ENCODE peak calls at places on chromosomes 7 and 10, in five cellular contexts. One of them, this sample, is unnamed.
A peak's percentile ranks its signal among the peaks of the same experiment; 100 is the strongest.

GRCh38 chr7:99006739-99007424 is 128.6 kb downstream of the TRRAP start:
- DNase-seq in SK-N-SH: no peak
- DNase-seq in HepG2: no peak
- DNase-seq in GM12878: no peak
- DNase-seq in K562: no peak
- DNase-seq in this sample: no peak

GRCh38 chr10:129758180-129758579 is 205.9 kb downstream of the EBF3 start:
- DNase-seq in SK-N-SH: no peak
- DNase-seq in HepG2: no peak
- DNase-seq in GM12878: no peak
- DNase-seq in K562: no peak
- DNase-seq in this sample: no peak

GRCh38 chr10:2985729-2986232 is 81.6 kb upstream of the PFKP start:
- DNase-seq in SK-N-SH: no peak
- DNase-seq in HepG2: no peak
- DNase-seq in GM12878: no peak
- DNase-seq in K562: peak; percentile 35
- DNase-seq in this sample: peak; percentile 66

GRCh38 chr7:95863-96260 is 96.5 kb upstream of the FAM20C start:
- DNase-seq in SK-N-SH: no peak
- DNase-seq in HepG2: no peak
- DNase-seq in GM12878: no peak
- DNase-seq in K562: no peak
- DNase-seq in this sample: no peak

GRCh38 chr10:129531969-129532660 is 65.1 kb downstream of the MGMT start:
- DNase-seq in SK-N-SH: no peak
- DNase-seq in HepG2: no peak
- DNase-seq in GM12878: no peak
- DNase-seq in K562: no peak
- DNase-seq in this sample: no peak

GRCh38 chr10:12501324-12501723 is 152.0 kb downstream of the CAMK1D start:
- DNase-seq in SK-N-SH: no peak
- DNase-seq in HepG2: peak; percentile 67
- DNase-seq in GM12878: no peak
- DNase-seq in K562: no peak
- DNase-seq in this sample: no peak

GRCh38 chr7:130695840-130696239 is 9.5 kb upstream of the TSGA13 start:
- DNase-seq in SK-N-SH: peak; percentile 44
- DNase-seq in HepG2: peak; percentile 36
- DNase-seq in GM12878: no peak
- DNase-seq in K562: peak; percentile 62
- DNase-seq in this sample: peak; percentile 45

GRCh38 chr10:35079267-35079666 is 10.9 kb downstream of the CUL2 start:
- DNase-seq in SK-N-SH: no peak
- DNase-seq in HepG2: no peak
- DNase-seq in GM12878: no peak
- DNase-seq in K562: no peak
- DNase-seq in this sample: no peak

GRCh38 chr7:11650030-11650429 is 182.0 kb downstream of the THSD7A start:
- DNase-seq in SK-N-SH: no peak
- DNase-seq in HepG2: no peak
- DNase-seq in GM12878: no peak
- DNase-seq in K562: no peak
- DNase-seq in this sample: no peak

GRCh38 chr7:72268090-72268489 is 144.0 kb downstream of the CALN1 start:
- DNase-seq in SK-N-SH: no peak
- DNase-seq in HepG2: no peak
- DNase-seq in GM12878: no peak
- DNase-seq in K562: no peak
- DNase-seq in this sample: no peak

GRCh38 chr10:35546824-35547225 is 58.3 kb upstream of the GJD4 start:
- DNase-seq in SK-N-SH: no peak
- DNase-seq in HepG2: peak; percentile 4
- DNase-seq in GM12878: no peak
- DNase-seq in K562: no peak
- DNase-seq in this sample: peak; percentile 61

GRCh38 chr7:27099224-27099838 is 3.2 kb downstream of the HOXA2 start:
- DNase-seq in SK-N-SH: no peak
- DNase-seq in HepG2: no peak
- DNase-seq in GM12878: no peak
- DNase-seq in K562: no peak
- DNase-seq in this sample: peak; percentile 71

GRCh38 chr7:74707216-74707615 is 49.7 kb downstream of the GTF2I start:
- DNase-seq in SK-N-SH: no peak
- DNase-seq in HepG2: no peak
- DNase-seq in GM12878: no peak
- DNase-seq in K562: no peak
- DNase-seq in this sample: no peak

GRCh38 chr7:50389961-50390360 is 60.2 kb downstream of the FIGNL1 start:
- DNase-seq in SK-N-SH: no peak
- DNase-seq in HepG2: no peak
- DNase-seq in GM12878: no peak
- DNase-seq in K562: no peak
- DNase-seq in this sample: no peak

GRCh38 chr10:114879541-114880158 is 58.1 kb downstream of the FHIP2A start:
- DNase-seq in SK-N-SH: peak; percentile 36
- DNase-seq in HepG2: peak; percentile 17
- DNase-seq in GM12878: peak; percentile 4
- DNase-seq in K562: peak; percentile 47
- DNase-seq in this sample: peak; percentile 16

GRCh38 chr10:104273899-104274575 is 5.1 kb downstream of the GSTO2 start:
- DNase-seq in SK-N-SH: no peak
- DNase-seq in HepG2: no peak
- DNase-seq in GM12878: no peak
- DNase-seq in K562: no peak
- DNase-seq in this sample: no peak

GRCh38 chr10:36725581-36726520 is 399.5 kb upstream of the ANKRD30A start:
- DNase-seq in SK-N-SH: peak; percentile 47
- DNase-seq in HepG2: peak; percentile 12
- DNase-seq in GM12878: no peak
- DNase-seq in K562: peak; percentile 5
- DNase-seq in this sample: peak; percentile 88

GRCh38 chr10:114374141-114374791 is 30.0 kb downstream of the AFAP1L2 start:
- DNase-seq in SK-N-SH: peak; percentile 74
- DNase-seq in HepG2: no peak
- DNase-seq in GM12878: no peak
- DNase-seq in K562: no peak
- DNase-seq in this sample: peak; percentile 17

GRCh38 chr10:49739426-49739825 is 22.7 kb downstream of the OGDHL start:
- DNase-seq in SK-N-SH: no peak
- DNase-seq in HepG2: no peak
- DNase-seq in GM12878: no peak
- DNase-seq in K562: no peak
- DNase-seq in this sample: no peak

GRCh38 chr10:119090968-119091367 is 10.4 kb upstream of the EIF3A start:
- DNase-seq in SK-N-SH: no peak
- DNase-seq in HepG2: no peak
- DNase-seq in GM12878: no peak
- DNase-seq in K562: peak; percentile 78
- DNase-seq in this sample: peak; percentile 68

GRCh38 chr10:116271593-116272496 is 1.2 kb downstream of the GFRA1 start:
- DNase-seq in SK-N-SH: peak; percentile 75
- DNase-seq in HepG2: no peak
- DNase-seq in GM12878: no peak
- DNase-seq in K562: no peak
- DNase-seq in this sample: peak; percentile 4

GRCh38 chr7:3552499-3552898 is 251.4 kb downstream of the SDK1 start:
- DNase-seq in SK-N-SH: no peak
- DNase-seq in HepG2: no peak
- DNase-seq in GM12878: no peak
- DNase-seq in K562: no peak
- DNase-seq in this sample: peak; percentile 6

GRCh38 chr10:119542990-119543813 is 683 bp upstream of the RGS10 start:
- DNase-seq in SK-N-SH: peak; percentile 82
- DNase-seq in HepG2: peak; percentile 39
- DNase-seq in GM12878: no peak
- DNase-seq in K562: peak; percentile 77
- DNase-seq in this sample: peak; percentile 49

GRCh38 chr10:119412831-119413737 is 129.4 kb downstream of the RGS10 start:
- DNase-seq in SK-N-SH: peak; percentile 87
- DNase-seq in HepG2: peak; percentile 34
- DNase-seq in GM12878: no peak
- DNase-seq in K562: no peak
- DNase-seq in this sample: peak; percentile 72

GRCh38 chr7:22952306-22953011 is 61.5 kb downstream of the HYCC1 start:
- DNase-seq in SK-N-SH: no peak
- DNase-seq in HepG2: no peak
- DNase-seq in GM12878: no peak
- DNase-seq in K562: no peak
- DNase-seq in this sample: no peak

GRCh38 chr10:71393841-71394475 is 2.8 kb upstream of the CDH23 start:
- DNase-seq in SK-N-SH: no peak
- DNase-seq in HepG2: no peak
- DNase-seq in GM12878: no peak
- DNase-seq in K562: no peak
- DNase-seq in this sample: no peak

GRCh38 chr10:69517271-69517848 is 55.9 kb downstream of the NEUROG3 start:
- DNase-seq in SK-N-SH: no peak
- DNase-seq in HepG2: no peak
- DNase-seq in GM12878: no peak
- DNase-seq in K562: no peak
- DNase-seq in this sample: no peak

GRCh38 chr10:69516548-69517195 is 56.5 kb downstream of the NEUROG3 start:
- DNase-seq in SK-N-SH: no peak
- DNase-seq in HepG2: no peak
- DNase-seq in GM12878: no peak
- DNase-seq in K562: no peak
- DNase-seq in this sample: no peak

GRCh38 chr10:69512901-69513300 is 60.3 kb downstream of the NEUROG3 start:
- DNase-seq in SK-N-SH: no peak
- DNase-seq in HepG2: no peak
- DNase-seq in GM12878: no peak
- DNase-seq in K562: no peak
- DNase-seq in this sample: no peak

GRCh38 chr10:69513617-69514016 is 59.6 kb downstream of the NEUROG3 start:
- DNase-seq in SK-N-SH: no peak
- DNase-seq in HepG2: no peak
- DNase-seq in GM12878: no peak
- DNase-seq in K562: no peak
- DNase-seq in this sample: no peak

GRCh38 chr10:69515699-69516547 is 57.3 kb downstream of the NEUROG3 start:
- DNase-seq in SK-N-SH: peak; percentile 86
- DNase-seq in HepG2: peak; percentile 47
- DNase-seq in GM12878: peak; percentile 16
- DNase-seq in K562: peak; percentile 82
- DNase-seq in this sample: peak; percentile 55
- TF ChIP-seq MXI1 in SK-N-SH: no peak
- TF ChIP-seq MXI1 in HepG2: no peak
- TF ChIP-seq MXI1 in GM12878: peak; percentile 22
- TF ChIP-seq MXI1 in K562: no peak
- TF ChIP-seq MXI1 in this sample: no peak

GRCh38 chr7:44433255-44434022 is 57.0 kb downstream of the NUDCD3 start:
- DNase-seq in SK-N-SH: no peak
- DNase-seq in HepG2: no peak
- DNase-seq in GM12878: no peak
- DNase-seq in K562: no peak
- DNase-seq in this sample: no peak

GRCh38 chr7:44434201-44434600 is 56.3 kb downstream of the NUDCD3 start:
- DNase-seq in SK-N-SH: no peak
- DNase-seq in HepG2: no peak
- DNase-seq in GM12878: no peak
- DNase-seq in K562: no peak
- DNase-seq in this sample: no peak

GRCh38 chr7:44430054-44430453 is 60.4 kb downstream of the NUDCD3 start:
- DNase-seq in SK-N-SH: no peak
- DNase-seq in HepG2: no peak
- DNase-seq in GM12878: no peak
- DNase-seq in K562: no peak
- DNase-seq in this sample: no peak

GRCh38 chr7:44432381-44432977 is 58.0 kb downstream of the NUDCD3 start:
- DNase-seq in SK-N-SH: no peak
- DNase-seq in HepG2: no peak
- DNase-seq in GM12878: no peak
- DNase-seq in K562: no peak
- DNase-seq in this sample: no peak

GRCh38 chr7:44431091-44431608 is 59.3 kb downstream of the NUDCD3 start:
- DNase-seq in SK-N-SH: peak; percentile 47
- DNase-seq in HepG2: peak; percentile 31
- DNase-seq in GM12878: no peak
- DNase-seq in K562: peak; percentile 30
- DNase-seq in this sample: peak; percentile 28
- TF ChIP-seq MXI1 in SK-N-SH: no peak
- TF ChIP-seq MXI1 in HepG2: no peak
- TF ChIP-seq MXI1 in GM12878: no peak
- TF ChIP-seq MXI1 in K562: no peak
- TF ChIP-seq MXI1 in this sample: no peak

GRCh38 chr10:110918633-110919348 is at the start of gene BBIP1:
- DNase-seq in SK-N-SH: peak; percentile 89
- DNase-seq in HepG2: peak; percentile 99
- DNase-seq in GM12878: peak; percentile 99
- DNase-seq in K562: no peak
- DNase-seq in this sample: peak; percentile 100

GRCh38 chr10:110919349-110919931 is at the start of gene SHOC2:
- DNase-seq in SK-N-SH: peak; percentile 93
- DNase-seq in HepG2: no peak
- DNase-seq in GM12878: no peak
- DNase-seq in K562: peak; percentile 98
- DNase-seq in this sample: no peak

GRCh38 chr10:110919971-110920881 is 822 bp downstream of the SHOC2 start:
- DNase-seq in SK-N-SH: peak; percentile 25
- DNase-seq in HepG2: no peak
- DNase-seq in GM12878: peak; percentile 69
- DNase-seq in K562: peak; percentile 47
- DNase-seq in this sample: peak; percentile 17

GRCh38 chr10:110916554-110917346 is 2.2 kb downstream of the BBIP1 start:
- DNase-seq in SK-N-SH: no peak
- DNase-seq in HepG2: no peak
- DNase-seq in GM12878: no peak
- DNase-seq in K562: no peak
- DNase-seq in this sample: peak; percentile 87

DNA sequence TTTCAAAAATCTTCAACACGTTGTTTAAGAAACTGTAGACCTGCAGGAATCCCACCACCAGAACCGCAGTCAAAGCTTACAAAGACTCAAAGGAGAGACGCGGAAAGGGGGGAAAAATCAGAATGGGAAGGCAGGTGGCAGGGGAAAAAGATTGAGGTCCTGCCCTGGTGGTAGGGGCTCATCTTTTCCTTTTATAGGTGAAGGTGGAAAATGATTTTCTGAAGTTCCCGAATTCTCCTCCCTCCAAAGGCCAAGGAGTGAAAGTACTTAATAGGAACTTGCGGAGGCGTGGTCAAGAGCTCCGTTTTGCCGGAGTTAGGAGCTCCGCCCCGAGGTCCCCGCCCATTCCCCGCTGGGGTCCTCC is 729 bp downstream of the BBIP1 start:
- DNase-seq in SK-N-SH: no peak
- DNase-seq in HepG2: peak; percentile 87
- DNase-seq in GM12878: peak; percentile 63
- DNase-seq in K562: peak; percentile 94
- DNase-seq in this sample: peak; percentile 94
- TF ChIP-seq MXI1 in SK-N-SH: no peak
- TF ChIP-seq MXI1 in HepG2: peak; percentile 76
- TF ChIP-seq MXI1 in GM12878: no peak
- TF ChIP-seq MXI1 in K562: no peak
- TF ChIP-seq MXI1 in this sample: peak; percentile 10

GRCh38 chr10:86819567-86819966 is 63.1 kb downstream of the BMPR1A start:
- DNase-seq in SK-N-SH: no peak
- DNase-seq in HepG2: no peak
- DNase-seq in GM12878: no peak
- DNase-seq in K562: no peak
- DNase-seq in this sample: peak; percentile 61
- TF ChIP-seq MXI1 in SK-N-SH: no peak
- TF ChIP-seq MXI1 in HepG2: no peak
- TF ChIP-seq MXI1 in GM12878: no peak
- TF ChIP-seq MXI1 in K562: no peak
- TF ChIP-seq MXI1 in this sample: no peak